ENCODE peak calls at places on chromosomes 5 and 9, in nine cellular contexts. One of them, this sample, is unnamed.

GRCh38 chr9:134592018-134592818 is 49.4 kb upstream of the COL5A1 start:
- DNase-seq in colonic mucosa: no peak
- DNase-seq in lung: no peak
- DNase-seq in GM12878: no peak
- DNase-seq in spleen: no peak
- DNase-seq in lower leg skin: no peak
- DNase-seq in HFF-Myc: peak; percentile 48
- DNase-seq in AG04450: peak; percentile 38
- DNase-seq in mucosa of descending colon: no peak
- DNase-seq in this sample: peak; percentile 93

GRCh38 chr9:114122628-114123027 is 23.5 kb upstream of the KIF12 start:
- DNase-seq in colonic mucosa: no peak
- DNase-seq in lung: no peak
- DNase-seq in GM12878: no peak
- DNase-seq in spleen: no peak
- DNase-seq in lower leg skin: no peak
- DNase-seq in HFF-Myc: no peak
- DNase-seq in AG04450: no peak
- DNase-seq in mucosa of descending colon: no peak
- DNase-seq in this sample: no peak

GRCh38 chr9:135797507-135798302 is 95.7 kb downstream of the KCNT1 start:
- DNase-seq in colonic mucosa: peak; percentile 29
- DNase-seq in lung: no peak
- DNase-seq in GM12878: no peak
- DNase-seq in spleen: no peak
- DNase-seq in lower leg skin: no peak
- DNase-seq in HFF-Myc: peak; percentile 16
- DNase-seq in AG04450: no peak
- DNase-seq in mucosa of descending colon: peak; percentile 36
- DNase-seq in this sample: no peak

GRCh38 chr5:72438141-72438540 is 69.1 kb downstream of the ZNF366 start:
- DNase-seq in colonic mucosa: no peak
- DNase-seq in lung: no peak
- DNase-seq in GM12878: no peak
- DNase-seq in spleen: no peak
- DNase-seq in lower leg skin: no peak
- DNase-seq in HFF-Myc: no peak
- DNase-seq in AG04450: no peak
- DNase-seq in mucosa of descending colon: no peak
- DNase-seq in this sample: no peak

GRCh38 chr9:102985162-102985900 is 9.8 kb upstream of the CYLC2 start:
- DNase-seq in colonic mucosa: no peak
- DNase-seq in lung: no peak
- DNase-seq in GM12878: no peak
- DNase-seq in spleen: no peak
- DNase-seq in lower leg skin: no peak
- DNase-seq in HFF-Myc: no peak
- DNase-seq in AG04450: no peak
- DNase-seq in mucosa of descending colon: no peak
- DNase-seq in this sample: no peak

GRCh38 chr5:97142521-97143254 is at the start of gene LIX1:
- DNase-seq in colonic mucosa: peak; percentile 34
- DNase-seq in lung: no peak
- DNase-seq in GM12878: no peak
- DNase-seq in spleen: no peak
- DNase-seq in lower leg skin: no peak
- DNase-seq in HFF-Myc: peak; percentile 20
- DNase-seq in AG04450: no peak
- DNase-seq in mucosa of descending colon: no peak
- DNase-seq in this sample: no peak

GRCh38 chr5:10548418-10549122 is 15.3 kb upstream of the ANKRD33B start:
- DNase-seq in colonic mucosa: no peak
- DNase-seq in lung: no peak
- DNase-seq in GM12878: no peak
- DNase-seq in spleen: no peak
- DNase-seq in lower leg skin: no peak
- DNase-seq in HFF-Myc: no peak
- DNase-seq in AG04450: no peak
- DNase-seq in mucosa of descending colon: no peak
- DNase-seq in this sample: no peak

GRCh38 chr9:120513825-120514598 is 66.0 kb downstream of the CDK5RAP2 start:
- DNase-seq in colonic mucosa: no peak
- DNase-seq in lung: no peak
- DNase-seq in GM12878: no peak
- DNase-seq in spleen: no peak
- DNase-seq in lower leg skin: no peak
- DNase-seq in HFF-Myc: no peak
- DNase-seq in AG04450: no peak
- DNase-seq in mucosa of descending colon: no peak
- DNase-seq in this sample: no peak

GRCh38 chr5:157324237-157324636 is 58.3 kb downstream of the CYFIP2 start:
- DNase-seq in colonic mucosa: no peak
- DNase-seq in lung: no peak
- DNase-seq in GM12878: no peak
- DNase-seq in spleen: no peak
- DNase-seq in lower leg skin: no peak
- DNase-seq in HFF-Myc: no peak
- DNase-seq in AG04450: no peak
- DNase-seq in mucosa of descending colon: no peak
- DNase-seq in this sample: no peak
- TF ChIP-seq CTCF in colonic mucosa: no peak
- TF ChIP-seq CTCF in lung: no peak
- TF ChIP-seq CTCF in GM12878: peak; percentile 13
- TF ChIP-seq CTCF in spleen: no peak
- TF ChIP-seq CTCF in lower leg skin: no peak
- TF ChIP-seq CTCF in HFF-Myc: peak; percentile 48
- TF ChIP-seq CTCF in AG04450: peak; percentile 25
- TF ChIP-seq CTCF in mucosa of descending colon: no peak
- TF ChIP-seq CTCF in this sample: no peak

GRCh38 chr9:92534199-92535159 is 1.3 kb downstream of the ECM2 start:
- DNase-seq in colonic mucosa: no peak
- DNase-seq in lung: no peak
- DNase-seq in GM12878: peak; percentile 36
- DNase-seq in spleen: no peak
- DNase-seq in lower leg skin: no peak
- DNase-seq in HFF-Myc: no peak
- DNase-seq in AG04450: no peak
- DNase-seq in mucosa of descending colon: no peak
- DNase-seq in this sample: no peak

GRCh38 chr9:92530893-92531292 is 4.9 kb downstream of the ECM2 start:
- DNase-seq in colonic mucosa: no peak
- DNase-seq in lung: no peak
- DNase-seq in GM12878: no peak
- DNase-seq in spleen: no peak
- DNase-seq in lower leg skin: no peak
- DNase-seq in HFF-Myc: no peak
- DNase-seq in AG04450: no peak
- DNase-seq in mucosa of descending colon: no peak
- DNase-seq in this sample: no peak

GRCh38 chr9:92538541-92538940 is 2.8 kb upstream of the ECM2 start:
- DNase-seq in colonic mucosa: no peak
- DNase-seq in lung: no peak
- DNase-seq in GM12878: no peak
- DNase-seq in spleen: no peak
- DNase-seq in lower leg skin: no peak
- DNase-seq in HFF-Myc: no peak
- DNase-seq in AG04450: no peak
- DNase-seq in mucosa of descending colon: no peak
- DNase-seq in this sample: peak; percentile 63

DNA sequence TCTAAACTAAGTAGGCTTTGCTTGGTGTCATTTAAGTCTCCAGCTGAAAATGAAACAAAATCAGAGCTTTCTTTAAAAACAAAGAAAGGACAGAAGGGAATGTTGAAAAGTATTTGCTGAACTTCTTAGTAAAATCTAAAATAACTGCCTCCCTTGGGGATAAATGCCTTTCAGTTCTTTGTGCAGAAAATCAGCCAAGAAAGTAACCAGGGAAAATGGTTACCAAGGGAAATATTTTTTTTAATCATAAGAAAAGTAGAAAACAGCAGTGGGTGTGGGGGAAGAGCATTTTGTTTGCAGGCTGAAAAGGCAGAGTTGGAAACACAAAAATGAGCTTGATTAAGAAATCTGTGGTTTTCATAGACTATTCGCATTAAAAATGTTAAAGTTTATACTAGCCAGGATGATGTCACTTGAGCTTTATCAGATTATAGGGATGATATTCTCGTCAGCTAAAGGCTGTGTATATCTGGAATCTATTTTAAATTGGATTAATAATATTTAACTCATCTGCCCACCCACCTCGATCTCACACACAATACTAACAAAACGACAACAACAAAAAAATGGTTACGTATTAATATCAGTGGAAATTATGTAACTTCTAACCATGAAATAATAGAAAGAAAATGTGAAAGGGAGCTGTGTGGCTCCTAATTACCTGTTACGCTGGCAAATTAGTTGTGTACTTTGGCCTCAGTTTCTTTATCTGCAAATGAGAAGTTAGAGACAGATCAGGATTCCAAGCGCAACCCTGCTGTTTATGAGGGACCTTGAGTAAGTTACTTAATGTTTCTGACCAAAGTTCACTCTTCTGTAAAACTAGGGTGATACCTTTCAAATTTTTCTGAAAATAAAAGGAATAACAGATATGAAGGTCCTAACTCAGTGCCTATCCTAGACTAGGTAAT is at the start of gene ECM2:
- DNase-seq in colonic mucosa: no peak
- DNase-seq in lung: no peak
- DNase-seq in GM12878: no peak
- DNase-seq in spleen: no peak
- DNase-seq in lower leg skin: no peak
- DNase-seq in HFF-Myc: no peak
- DNase-seq in AG04450: no peak
- DNase-seq in mucosa of descending colon: no peak
- DNase-seq in this sample: peak; percentile 52
- H3K4me3 ChIP-seq in colonic mucosa: no peak within 1 kb of the TSS
- H3K4me3 ChIP-seq in lung: no peak within 1 kb of the TSS
- H3K4me3 ChIP-seq in GM12878: peak within 1 kb of the TSS; percentile 29
- H3K4me3 ChIP-seq in spleen: no peak within 1 kb of the TSS
- H3K4me3 ChIP-seq in lower leg skin: no peak within 1 kb of the TSS
- H3K4me3 ChIP-seq in HFF-Myc: no peak within 1 kb of the TSS
- H3K4me3 ChIP-seq in AG04450: peak within 1 kb of the TSS; percentile 46
- H3K4me3 ChIP-seq in mucosa of descending colon: no peak within 1 kb of the TSS
- H3K4me3 ChIP-seq in this sample: no peak within 1 kb of the TSS

GRCh38 chr9:74762950-74763349 is 124.8 kb downstream of the TRPM6 start:
- DNase-seq in colonic mucosa: no peak
- DNase-seq in lung: no peak
- DNase-seq in GM12878: no peak
- DNase-seq in spleen: no peak
- DNase-seq in lower leg skin: no peak
- DNase-seq in HFF-Myc: no peak
- DNase-seq in AG04450: no peak
- DNase-seq in mucosa of descending colon: no peak
- DNase-seq in this sample: no peak
- TF ChIP-seq CTCF in colonic mucosa: no peak
- TF ChIP-seq CTCF in lung: no peak
- TF ChIP-seq CTCF in GM12878: no peak
- TF ChIP-seq CTCF in spleen: no peak
- TF ChIP-seq CTCF in lower leg skin: no peak
- TF ChIP-seq CTCF in HFF-Myc: no peak
- TF ChIP-seq CTCF in AG04450: peak; percentile 1
- TF ChIP-seq CTCF in mucosa of descending colon: no peak
- TF ChIP-seq CTCF in this sample: no peak

GRCh38 chr5:91357806-91358205 is 25.3 kb downstream of the ARRDC3 start:
- DNase-seq in colonic mucosa: no peak
- DNase-seq in lung: no peak
- DNase-seq in GM12878: no peak
- DNase-seq in spleen: no peak
- DNase-seq in lower leg skin: no peak
- DNase-seq in HFF-Myc: no peak
- DNase-seq in AG04450: no peak
- DNase-seq in mucosa of descending colon: no peak
- DNase-seq in this sample: no peak
- H3K4me3 ChIP-seq in colonic mucosa: no peak overlapping the region
- H3K4me3 ChIP-seq in lung: no peak overlapping the region
- H3K4me3 ChIP-seq in GM12878: no peak overlapping the region
- H3K4me3 ChIP-seq in spleen: no peak overlapping the region
- H3K4me3 ChIP-seq in lower leg skin: no peak overlapping the region
- H3K4me3 ChIP-seq in HFF-Myc: no peak overlapping the region
- H3K4me3 ChIP-seq in AG04450: no peak overlapping the region
- H3K4me3 ChIP-seq in mucosa of descending colon: no peak overlapping the region
- H3K4me3 ChIP-seq in this sample: no peak overlapping the region

DNA sequence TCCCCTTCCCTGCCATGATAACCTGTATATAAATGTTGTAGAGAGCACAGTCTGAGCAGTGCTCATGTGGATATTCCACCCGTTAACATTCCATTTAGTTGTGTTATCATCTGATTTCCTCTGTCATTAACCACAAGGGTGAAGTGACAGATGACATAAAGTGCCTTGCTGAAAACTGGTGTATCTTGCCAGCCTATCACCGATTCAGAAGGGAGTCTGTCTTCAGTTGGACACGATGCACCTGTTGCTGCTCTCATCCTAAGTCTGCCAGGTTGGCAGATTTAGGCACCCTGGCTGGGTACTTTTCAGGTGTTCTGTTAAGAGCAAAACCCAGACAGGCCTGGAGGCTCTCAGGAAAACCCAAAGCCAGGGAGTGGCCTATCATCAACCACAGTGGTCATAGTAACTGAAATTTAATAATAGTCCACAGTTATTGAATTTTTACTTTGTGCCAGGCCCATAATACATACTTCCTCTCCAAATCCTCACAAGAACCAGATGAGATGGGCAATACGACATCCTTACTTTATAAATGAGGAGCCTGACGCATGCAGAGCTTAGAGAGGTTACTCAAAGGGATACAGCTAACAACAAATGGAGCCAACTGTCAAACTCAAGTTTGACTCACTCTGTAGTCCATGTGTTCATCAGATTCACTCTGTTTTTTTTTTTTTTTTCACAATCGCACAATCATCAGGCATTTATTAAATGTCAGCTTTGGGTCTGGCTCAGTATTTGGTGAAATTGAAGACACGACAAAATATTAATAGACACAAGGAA is 100.7 kb upstream of the SPRY4 start:
- DNase-seq in colonic mucosa: no peak
- DNase-seq in lung: no peak
- DNase-seq in GM12878: no peak
- DNase-seq in spleen: no peak
- DNase-seq in lower leg skin: no peak
- DNase-seq in HFF-Myc: no peak
- DNase-seq in AG04450: peak; percentile 24
- DNase-seq in mucosa of descending colon: no peak
- DNase-seq in this sample: peak; percentile 61
- TF ChIP-seq CTCF in colonic mucosa: no peak
- TF ChIP-seq CTCF in lung: no peak
- TF ChIP-seq CTCF in GM12878: no peak
- TF ChIP-seq CTCF in spleen: no peak
- TF ChIP-seq CTCF in lower leg skin: no peak
- TF ChIP-seq CTCF in HFF-Myc: no peak
- TF ChIP-seq CTCF in AG04450: no peak
- TF ChIP-seq CTCF in mucosa of descending colon: no peak
- TF ChIP-seq CTCF in this sample: no peak

GRCh38 chr5:127392762-127393161 is 102.2 kb downstream of the MEGF10 start:
- DNase-seq in colonic mucosa: no peak
- DNase-seq in lung: no peak
- DNase-seq in GM12878: no peak
- DNase-seq in spleen: no peak
- DNase-seq in lower leg skin: no peak
- DNase-seq in HFF-Myc: no peak
- DNase-seq in AG04450: no peak
- DNase-seq in mucosa of descending colon: no peak
- DNase-seq in this sample: no peak
- H3K4me3 ChIP-seq in colonic mucosa: no peak overlapping the region
- H3K4me3 ChIP-seq in lung: no peak overlapping the region
- H3K4me3 ChIP-seq in GM12878: no peak overlapping the region
- H3K4me3 ChIP-seq in spleen: no peak overlapping the region
- H3K4me3 ChIP-seq in lower leg skin: no peak overlapping the region
- H3K4me3 ChIP-seq in HFF-Myc: no peak overlapping the region
- H3K4me3 ChIP-seq in AG04450: no peak overlapping the region
- H3K4me3 ChIP-seq in mucosa of descending colon: no peak overlapping the region
- H3K4me3 ChIP-seq in this sample: no peak overlapping the region